ENCODE peak calls at places on chromosomes 6 and 20, in six cellular contexts. One of them, this sample, is unnamed. For H3K4me1, the result is how much of the 10 kb centered on the place peaks cover.

GRCh38 chr6:108118359-108118724 is 43.8 kb upstream of the OSTM1 start:
- DNase-seq in tibial nerve: no peak
- DNase-seq in right lobe of liver: no peak
- DNase-seq in pancreas: no peak
- DNase-seq in mucosa of descending colon: no peak
- DNase-seq in HepG2: no peak
- DNase-seq in this sample: no peak

GRCh38 chr20:38460040-38460623 is 12.5 kb upstream of the RALGAPB start:
- DNase-seq in tibial nerve: no peak
- DNase-seq in right lobe of liver: no peak
- DNase-seq in pancreas: peak
- DNase-seq in mucosa of descending colon: no peak
- DNase-seq in HepG2: peak
- DNase-seq in this sample: no peak

GRCh38 chr6:39050453-39051112 is 2.0 kb downstream of the GLP1R start:
- DNase-seq in tibial nerve: no peak
- DNase-seq in right lobe of liver: no peak
- DNase-seq in pancreas: no peak
- DNase-seq in mucosa of descending colon: no peak
- DNase-seq in HepG2: no peak
- DNase-seq in this sample: no peak

GRCh38 chr6:169420912-169421543 is 167.4 kb upstream of the THBS2 start:
- DNase-seq in tibial nerve: no peak
- DNase-seq in right lobe of liver: no peak
- DNase-seq in pancreas: peak
- DNase-seq in mucosa of descending colon: no peak
- DNase-seq in HepG2: peak
- DNase-seq in this sample: no peak

GRCh38 chr6:3518356-3518841 is 61.5 kb upstream of the SLC22A23 start:
- DNase-seq in tibial nerve: no peak
- DNase-seq in right lobe of liver: no peak
- DNase-seq in pancreas: no peak
- DNase-seq in mucosa of descending colon: peak
- DNase-seq in HepG2: peak
- DNase-seq in this sample: no peak

GRCh38 chr20:33139467-33139866 is 28.5 kb upstream of the BPIFA2 start:
- DNase-seq in tibial nerve: no peak
- DNase-seq in right lobe of liver: no peak
- DNase-seq in pancreas: no peak
- DNase-seq in mucosa of descending colon: no peak
- DNase-seq in HepG2: no peak
- DNase-seq in this sample: no peak

GRCh38 chr6:129901910-129902309 is 40.8 kb upstream of the TMEM244 start:
- DNase-seq in tibial nerve: no peak
- DNase-seq in right lobe of liver: no peak
- DNase-seq in pancreas: no peak
- DNase-seq in mucosa of descending colon: no peak
- DNase-seq in HepG2: no peak
- DNase-seq in this sample: no peak

GRCh38 chr6:24963887-24964570 is 28.3 kb upstream of the RIPOR2 start:
- DNase-seq in tibial nerve: no peak
- DNase-seq in right lobe of liver: no peak
- DNase-seq in pancreas: no peak
- DNase-seq in mucosa of descending colon: no peak
- DNase-seq in HepG2: no peak
- DNase-seq in this sample: no peak

GRCh38 chr6:28758046-28758817 is 165.6 kb downstream of the TRIM27 start:
- DNase-seq in tibial nerve: no peak
- DNase-seq in right lobe of liver: no peak
- DNase-seq in pancreas: no peak
- DNase-seq in mucosa of descending colon: no peak
- DNase-seq in HepG2: peak
- DNase-seq in this sample: no peak

GRCh38 chr6:583116-583515 is 73.8 kb downstream of the HUS1B start:
- DNase-seq in tibial nerve: no peak
- DNase-seq in right lobe of liver: no peak
- DNase-seq in pancreas: no peak
- DNase-seq in mucosa of descending colon: no peak
- DNase-seq in HepG2: no peak
- DNase-seq in this sample: no peak

GRCh38 chr6:166636191-166636938 is 9.3 kb upstream of the RPS6KA2 start:
- DNase-seq in tibial nerve: no peak
- DNase-seq in right lobe of liver: no peak
- DNase-seq in pancreas: no peak
- DNase-seq in mucosa of descending colon: no peak
- DNase-seq in HepG2: no peak
- DNase-seq in this sample: peak

GRCh38 chr6:1871936-1872335 is 262.2 kb downstream of the FOXC1 start:
- DNase-seq in tibial nerve: no peak
- DNase-seq in right lobe of liver: no peak
- DNase-seq in pancreas: no peak
- DNase-seq in mucosa of descending colon: no peak
- DNase-seq in HepG2: no peak
- DNase-seq in this sample: no peak

DNA sequence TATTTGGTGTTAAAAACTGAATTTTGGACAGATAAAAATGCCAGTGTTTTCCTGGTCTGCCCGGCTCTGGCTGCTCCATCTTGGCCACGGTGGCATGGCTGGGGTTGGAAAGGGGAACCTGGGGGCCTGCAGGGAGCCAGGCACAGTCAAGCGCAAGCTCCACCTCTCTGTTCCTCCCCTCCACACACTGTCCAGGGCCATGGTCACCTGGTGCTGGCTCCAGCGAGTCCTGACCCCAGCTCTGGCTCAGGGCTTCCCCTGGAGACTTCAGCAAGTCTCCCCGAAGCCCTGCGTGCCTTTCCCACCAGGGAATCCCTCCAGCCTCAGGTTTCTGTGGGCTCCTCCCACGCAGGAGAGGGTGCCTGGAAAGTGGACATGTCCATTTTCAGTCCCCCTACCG is 298.5 kb downstream of the QKI start:
- DNase-seq in tibial nerve: no peak
- DNase-seq in right lobe of liver: no peak
- DNase-seq in pancreas: no peak
- DNase-seq in mucosa of descending colon: no peak
- DNase-seq in HepG2: no peak
- DNase-seq in this sample: no peak
- H3K4me1 ChIP-seq in tibial nerve: under half
- H3K4me1 ChIP-seq in right lobe of liver: under half
- H3K4me1 ChIP-seq in pancreas: under half
- H3K4me1 ChIP-seq in mucosa of descending colon: under half
- H3K4me1 ChIP-seq in HepG2: under half
- H3K4me1 ChIP-seq in this sample: under half

DNA sequence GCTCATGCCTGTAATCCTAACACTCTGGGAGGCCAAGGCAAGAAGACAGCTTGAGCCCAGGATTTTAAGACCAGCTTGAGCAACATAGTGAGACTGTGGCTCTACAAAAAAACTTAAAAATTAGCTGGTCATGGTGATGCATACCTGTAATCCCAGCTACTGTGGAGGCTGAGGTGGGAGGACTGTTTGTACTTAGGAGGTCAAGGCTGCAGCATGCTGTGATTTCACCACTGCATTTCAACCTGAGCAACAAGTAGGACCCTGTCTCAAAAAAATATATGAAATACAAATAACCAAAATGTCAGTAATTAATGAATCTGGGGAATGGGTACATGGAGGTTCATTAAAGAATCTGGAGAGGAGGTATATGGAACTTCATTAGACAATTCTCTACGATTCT is 9.9 kb downstream of the FKBP5 start:
- DNase-seq in tibial nerve: no peak
- DNase-seq in right lobe of liver: no peak
- DNase-seq in pancreas: no peak
- DNase-seq in mucosa of descending colon: no peak
- DNase-seq in HepG2: no peak
- DNase-seq in this sample: no peak
- H3K4me1 ChIP-seq in tibial nerve: under half
- H3K4me1 ChIP-seq in right lobe of liver: under half
- H3K4me1 ChIP-seq in pancreas: under half
- H3K4me1 ChIP-seq in mucosa of descending colon: under half
- H3K4me1 ChIP-seq in HepG2: under half
- H3K4me1 ChIP-seq in this sample: under half

GRCh38 chr6:47599512-47599911 is 98.9 kb upstream of the ADGRF4 start:
- DNase-seq in tibial nerve: no peak
- DNase-seq in right lobe of liver: no peak
- DNase-seq in pancreas: no peak
- DNase-seq in mucosa of descending colon: no peak
- DNase-seq in HepG2: no peak
- DNase-seq in this sample: no peak
- H3K4me1 ChIP-seq in tibial nerve: under half
- H3K4me1 ChIP-seq in right lobe of liver: under half
- H3K4me1 ChIP-seq in pancreas: under half
- H3K4me1 ChIP-seq in mucosa of descending colon: under half
- H3K4me1 ChIP-seq in HepG2: under half
- H3K4me1 ChIP-seq in this sample: under half

GRCh38 chr20:7159903-7160302 is 392.4 kb downstream of the BMP2 start:
- DNase-seq in tibial nerve: no peak
- DNase-seq in right lobe of liver: no peak
- DNase-seq in pancreas: no peak
- DNase-seq in mucosa of descending colon: no peak
- DNase-seq in HepG2: no peak
- DNase-seq in this sample: no peak
- H3K4me1 ChIP-seq in tibial nerve: under half
- H3K4me1 ChIP-seq in right lobe of liver: under half
- H3K4me1 ChIP-seq in pancreas: under half
- H3K4me1 ChIP-seq in mucosa of descending colon: under half
- H3K4me1 ChIP-seq in HepG2: under half
- H3K4me1 ChIP-seq in this sample: under half

DNA sequence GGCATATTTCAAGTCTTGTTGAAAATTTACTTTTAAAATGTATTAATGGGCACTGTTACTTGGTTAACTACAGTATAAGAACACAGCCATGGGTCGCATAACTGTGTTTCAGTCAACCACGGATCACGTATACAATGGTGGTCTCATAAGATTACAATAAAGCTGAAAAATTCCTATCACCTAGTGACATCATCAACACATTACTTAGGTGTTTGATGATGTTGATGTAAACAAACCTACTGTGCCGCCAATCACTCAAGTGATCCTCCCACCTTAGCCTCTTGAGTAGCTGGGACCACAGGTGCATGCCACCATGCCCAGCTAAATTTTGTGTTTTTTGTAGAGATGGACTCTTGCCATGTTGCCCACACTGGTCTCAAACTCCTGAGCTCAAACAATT is 16.7 kb upstream of the ETV7 start:
- DNase-seq in tibial nerve: no peak
- DNase-seq in right lobe of liver: no peak
- DNase-seq in pancreas: no peak
- DNase-seq in mucosa of descending colon: no peak
- DNase-seq in HepG2: no peak
- DNase-seq in this sample: no peak
- H3K4me1 ChIP-seq in tibial nerve: under half
- H3K4me1 ChIP-seq in right lobe of liver: under half
- H3K4me1 ChIP-seq in pancreas: under half
- H3K4me1 ChIP-seq in mucosa of descending colon: under half
- H3K4me1 ChIP-seq in HepG2: under half
- H3K4me1 ChIP-seq in this sample: under half

GRCh38 chr6:42937548-42938427 is 8.5 kb downstream of the CNPY3 start:
- DNase-seq in tibial nerve: no peak
- DNase-seq in right lobe of liver: peak
- DNase-seq in pancreas: peak
- DNase-seq in mucosa of descending colon: no peak
- DNase-seq in HepG2: no peak
- DNase-seq in this sample: no peak

GRCh38 chr6:42936398-42936797 is 7.1 kb downstream of the CNPY3 start:
- DNase-seq in tibial nerve: no peak
- DNase-seq in right lobe of liver: peak
- DNase-seq in pancreas: no peak
- DNase-seq in mucosa of descending colon: no peak
- DNase-seq in HepG2: no peak
- DNase-seq in this sample: no peak

GRCh38 chr6:42938987-42939809 is 9.9 kb downstream of the CNPY3 start:
- DNase-seq in tibial nerve: no peak
- DNase-seq in right lobe of liver: peak
- DNase-seq in pancreas: peak
- DNase-seq in mucosa of descending colon: no peak
- DNase-seq in HepG2: peak
- DNase-seq in this sample: no peak

GRCh38 chr6:42939810-42940167 is 10.5 kb downstream of the CNPY3 start:
- DNase-seq in tibial nerve: no peak
- DNase-seq in right lobe of liver: no peak
- DNase-seq in pancreas: no peak
- DNase-seq in mucosa of descending colon: no peak
- DNase-seq in HepG2: no peak
- DNase-seq in this sample: no peak

GRCh38 chr6:42938428-42938796 is 9.1 kb downstream of the CNPY3 start:
- DNase-seq in tibial nerve: no peak
- DNase-seq in right lobe of liver: no peak
- DNase-seq in pancreas: no peak
- DNase-seq in mucosa of descending colon: no peak
- DNase-seq in HepG2: no peak
- DNase-seq in this sample: no peak
- H3K4me1 ChIP-seq in tibial nerve: under half
- H3K4me1 ChIP-seq in right lobe of liver: under half
- H3K4me1 ChIP-seq in pancreas: under half
- H3K4me1 ChIP-seq in mucosa of descending colon: under half
- H3K4me1 ChIP-seq in HepG2: half or more
- H3K4me1 ChIP-seq in this sample: under half

This sample was measured in ascending aorta.